ENCODE peak calls at places on chromosomes 2 and 18, in six cellular contexts. N is activated T-helper 1 cell treated with anti-CD3 and anti-CD28 coated beads, Interleukin-2, amount 50 U/mL, for 16 hours; E is occipital lobe; X is stimulated activated CD4-positive, alpha-beta T cell treated with anti-CD3 and anti-CD28 coated beads, Interleukin-15, amount 100 ng/mL, for 1 hour; T is immature natural killer cell; B is NCI-H748 treated with DMSO at 0.1 percent for 48 hours. L is an unnamed sample.
A peak's percentile ranks its signal among the peaks of the same experiment; 100 is the strongest.

GRCh38 chr18:79402977-79403722 is 7.4 kb downstream of the NFATC1 start:
- DNase-seq in N (no peak), E (no peak), X (no peak), T (no peak), B (peak; percentile 32), L (peak; percentile 86)

GRCh38 chr2:240449764-240450531 is 14.5 kb downstream of the GPC1 start:
- DNase-seq in N (no peak), E (no peak), X (no peak), T (no peak), B (no peak), L (no peak)

GRCh38 chr2:209619782-209620181 is 151.8 kb upstream of the UNC80 start:
- DNase-seq in N (no peak), E (no peak), X (no peak), T (no peak), B (no peak), L (peak; percentile 47)

GRCh38 chr2:5794012-5794411 is 101.8 kb downstream of the SOX11 start:
- DNase-seq in N (no peak), E (no peak), X (no peak), T (no peak), B (no peak), L (no peak)

GRCh38 chr2:1487758-1488715 is 74.8 kb downstream of the TPO start:
- DNase-seq in N (no peak), E (no peak), X (no peak), T (no peak), B (no peak), L (no peak)

GRCh38 chr2:205681836-205682238 is 464 bp upstream of the NRP2 start:
- DNase-seq in N (no peak), E (no peak), X (no peak), T (no peak), B (no peak), L (no peak)

GRCh38 chr18:1014951-1015627 is 110.4 kb downstream of the ADCYAP1 start:
- DNase-seq in N (no peak), E (no peak), X (no peak), T (no peak), B (no peak), L (no peak)

GRCh38 chr2:223501604-223502003 is 100.6 kb downstream of the SCG2 start:
- DNase-seq in N (no peak), E (no peak), X (no peak), T (no peak), B (no peak), L (no peak)

GRCh38 chr2:213065583-213066444 is 85.6 kb downstream of the IKZF2 start:
- DNase-seq in N (no peak), E (no peak), X (no peak), T (peak; percentile 16), B (no peak), L (peak; percentile 75)

GRCh38 chr2:174815524-174815923 is 51.3 kb upstream of the CHRNA1 start:
- DNase-seq in N (no peak), E (no peak), X (no peak), T (no peak), B (no peak), L (no peak)

GRCh38 chr18:5455644-5456043 is 88.2 kb downstream of the EPB41L3 start:
- DNase-seq in N (no peak), E (no peak), X (no peak), T (peak; percentile 19), B (no peak), L (no peak)

GRCh38 chr2:74457129-74457548 is 1.1 kb upstream of the WBP1 start:
- DNase-seq in N (no peak), E (no peak), X (no peak), T (no peak), B (peak; percentile 56), L (no peak)

GRCh38 chr2:127115471-127116199 is 8.7 kb upstream of the BIN1 start:
- DNase-seq in N (no peak), E (no peak), X (no peak), T (no peak), B (no peak), L (no peak)

GRCh38 chr2:240642061-240642805 is 17.0 kb downstream of the GPR35 start:
- DNase-seq in N (no peak), E (no peak), X (no peak), T (no peak), B (no peak), L (no peak)

GRCh38 chr2:96167407-96168013 is 22.3 kb upstream of the DUSP2 start:
- DNase-seq in N (no peak), E (no peak), X (no peak), T (no peak), B (no peak), L (no peak)

GRCh38 chr2:238136820-238137537 is 1.5 kb upstream of the KLHL30 start:
- DNase-seq in N (no peak), E (no peak), X (no peak), T (no peak), B (no peak), L (no peak)

GRCh38 chr2:111135910-111136297 is 15.2 kb downstream of the BCL2L11 start:
- DNase-seq in N (no peak), E (no peak), X (no peak), T (no peak), B (no peak), L (no peak)

GRCh38 chr2:126913881-126914495 is 15.3 kb downstream of the TEX51 start:
- DNase-seq in N (no peak), E (no peak), X (no peak), T (no peak), B (no peak), L (no peak)

GRCh38 chr2:234705108-234705507 is 208.2 kb upstream of the ARL4C start:
- DNase-seq in N (no peak), E (no peak), X (no peak), T (no peak), B (no peak), L (no peak)

GRCh38 chr18:61992285-61992684 is 99.5 kb upstream of the RNF152 start:
- DNase-seq in N (no peak), E (no peak), X (no peak), T (no peak), B (no peak), L (no peak)

GRCh38 chr2:211396815-211397214 is 840.4 kb downstream of the CPS1 start:
- DNase-seq in N (no peak), E (no peak), X (no peak), T (no peak), B (peak; percentile 69), L (no peak)

GRCh38 chr2:46032996-46033395 is 264.2 kb upstream of the EPAS1 start:
- DNase-seq in N (no peak), E (no peak), X (no peak), T (no peak), B (no peak), L (no peak)

GRCh38 chr2:190965580-190966222 is 48.3 kb downstream of the STAT1 start:
- DNase-seq in N (no peak), E (no peak), X (no peak), T (no peak), B (no peak), L (no peak)

GRCh38 chr18:38042496-38042895 is 476.9 kb upstream of the CELF4 start:
- DNase-seq in N (no peak), E (no peak), X (no peak), T (no peak), B (no peak), L (no peak)

GRCh38 chr2:181070119-181070833 is 89.9 kb downstream of the UBE2E3 start:
- DNase-seq in N (no peak), E (no peak), X (no peak), T (no peak), B (no peak), L (no peak)

GRCh38 chr2:212968284-212969081 is 182.9 kb downstream of the IKZF2 start:
- DNase-seq in N (no peak), E (no peak), X (no peak), T (no peak), B (no peak), L (no peak)

GRCh38 chr2:201419057-201419635 is 32.1 kb downstream of the TRAK2 start:
- DNase-seq in N (no peak), E (no peak), X (no peak), T (no peak), B (no peak), L (no peak)

GRCh38 chr2:117631546-117631945 is 182.9 kb upstream of the DDX18 start:
- DNase-seq in N (no peak), E (no peak), X (no peak), T (no peak), B (no peak), L (no peak)

L was measured in GF-D8.